ENCODE peak calls at places on chromosome 18, in seven cellular contexts. Z, S, J, A, T, O and P are unnamed samples.

GRCh38 chr18:69490813-69491212 is 90.1 kb downstream of the DOK6 start:
- DNase-seq in Z (no peak), S (no peak), J (no peak), A (peak), T (peak), O (no peak), P (peak)

GRCh38 chr18:50428531-50429206 is 53.8 kb downstream of the SKA1 start:
- DNase-seq in Z (no peak), S (no peak), J (peak), A (no peak), T (no peak), O (no peak), P (no peak)

GRCh38 chr18:32469190-32469611 is 1.5 kb downstream of the GAREM1 start:
- DNase-seq in Z (no peak), S (no peak), J (peak), A (no peak), T (no peak), O (peak), P (no peak)

GRCh38 chr18:74489631-74490030 is 6.5 kb upstream of the CNDP2 start:
- DNase-seq in Z (no peak), S (no peak), J (no peak), A (peak), T (no peak), O (no peak), P (peak)

GRCh38 chr18:62323483-62324354 is 1.4 kb upstream of the TNFRSF11A start:
- DNase-seq in Z (no peak), S (no peak), J (peak), A (no peak), T (no peak), O (no peak), P (no peak)

GRCh38 chr18:41666251-41666650 is 288.8 kb upstream of the PIK3C3 start:
- DNase-seq in Z (no peak), S (no peak), J (no peak), A (no peak), T (no peak), O (no peak), P (no peak)

GRCh38 chr18:72672364-72673151 is 128.4 kb upstream of the CBLN2 start:
- DNase-seq in Z (no peak), S (no peak), J (peak), A (peak), T (peak), O (peak), P (peak)

GRCh38 chr18:75211002-75211621 is 515 bp downstream of the TSHZ1 start:
- DNase-seq in Z (no peak), S (peak), J (peak), A (no peak), T (no peak), O (no peak), P (peak)

GRCh38 chr18:54043484-54044256 is 180.8 kb downstream of the MBD2 start:
- DNase-seq in Z (no peak), S (no peak), J (no peak), A (no peak), T (no peak), O (no peak), P (no peak)

GRCh38 chr18:13629841-13630747 is 96.3 kb downstream of the FAM210A start:
- DNase-seq in Z (no peak), S (peak), J (peak), A (peak), T (peak), O (peak), P (peak)

GRCh38 chr18:66993492-66993891 is 389.6 kb upstream of the CDH19 start:
- DNase-seq in Z (no peak), S (no peak), J (no peak), A (no peak), T (no peak), O (no peak), P (peak)

GRCh38 chr18:76958692-76959341 is 136.5 kb downstream of the ZNF236 start:
- DNase-seq in Z (no peak), S (no peak), J (no peak), A (no peak), T (no peak), O (no peak), P (no peak)

GRCh38 chr18:25350561-25351201 is 1.3 kb downstream of the ZNF521 start:
- DNase-seq in Z (no peak), S (peak), J (peak), A (peak), T (no peak), O (peak), P (no peak)

GRCh38 chr18:31427010-31427409 is 20.5 kb upstream of the DSG3 start:
- DNase-seq in Z (no peak), S (no peak), J (no peak), A (no peak), T (no peak), O (no peak), P (no peak)

GRCh38 chr18:12515550-12515949 is 107.8 kb downstream of the PRELID3A start:
- DNase-seq in Z (no peak), S (no peak), J (no peak), A (no peak), T (no peak), O (no peak), P (no peak)

GRCh38 chr18:32081881-32082280 is 9.8 kb upstream of the RNF138 start:
- DNase-seq in Z (no peak), S (no peak), J (no peak), A (peak), T (no peak), O (no peak), P (no peak)

GRCh38 chr18:13570856-13571495 is 155.4 kb downstream of the FAM210A start:
- DNase-seq in Z (no peak), S (no peak), J (no peak), A (no peak), T (no peak), O (no peak), P (peak)

GRCh38 chr18:61581578-61582204 is 248.5 kb downstream of the CDH20 start:
- DNase-seq in Z (no peak), S (peak), J (peak), A (peak), T (peak), O (peak), P (peak)

GRCh38 chr18:49486617-49486958 is 446 bp downstream of the C18orf32 start:
- DNase-seq in Z (no peak), S (no peak), J (no peak), A (no peak), T (no peak), O (peak), P (peak)

GRCh38 chr18:73891572-73892421 is 255.8 kb downstream of the FBXO15 start:
- DNase-seq in Z (no peak), S (no peak), J (peak), A (peak), T (no peak), O (no peak), P (no peak)

GRCh38 chr18:49227456-49227855 is 233.0 kb downstream of the DYM start:
- DNase-seq in Z (no peak), S (no peak), J (no peak), A (no peak), T (no peak), O (no peak), P (no peak)

GRCh38 chr18:35172009-35172408 is 68.8 kb upstream of the ZNF397 start:
- DNase-seq in Z (no peak), S (no peak), J (no peak), A (no peak), T (no peak), O (no peak), P (no peak)

GRCh38 chr18:69725855-69726508 is 221.7 kb downstream of the CD226 start:
- DNase-seq in Z (no peak), S (no peak), J (no peak), A (no peak), T (no peak), O (no peak), P (peak)

GRCh38 chr18:2547477-2548087 is 23.7 kb downstream of the METTL4 start:
- DNase-seq in Z (no peak), S (no peak), J (no peak), A (peak), T (peak), O (peak), P (peak)

GRCh38 chr18:10687161-10687925 is 161.5 kb downstream of the NAPG start:
- DNase-seq in Z (no peak), S (no peak), J (no peak), A (peak), T (no peak), O (no peak), P (no peak)